ENCODE peak calls at places on chromosomes 3 and 15, in seven cellular contexts. H is IMR-90, J is breast epithelium, G is hepatocyte, M is neural progenitor cell, V is sigmoid colon, X is psoas muscle. B is an unnamed sample.

GRCh38 chr3:192212335-192212734 is 515.0 kb downstream of the FGF12 start:
- DNase-seq in H (no peak), J (no peak), G (no peak), M (no peak), V (no peak), X (no peak), B (no peak)

GRCh38 chr15:74795961-74796625 is 14.2 kb downstream of the CSK start:
- DNase-seq in H (no peak), J (no peak), G (no peak), M (no peak), V (no peak), X (no peak), B (peak; percentile 34)

GRCh38 chr15:67183443-67184169 is 70.9 kb downstream of the AAGAB start:
- DNase-seq in H (peak; percentile 78), J (no peak), G (no peak), M (no peak), V (peak; percentile 78), X (peak; percentile 71), B (no peak)

GRCh38 chr3:52633786-52634185 is 51.9 kb downstream of the PBRM1 start:
- DNase-seq in H (peak; percentile 56), J (no peak), G (no peak), M (no peak), V (no peak), X (no peak), B (no peak)

GRCh38 chr3:45275006-45275704 is 49.1 kb upstream of the TMEM158 start:
- DNase-seq in H (no peak), J (no peak), G (no peak), M (no peak), V (no peak), X (no peak), B (no peak)

GRCh38 chr15:20341901-20342605 is 199.5 kb downstream of the GOLGA6L6 start:
- DNase-seq in H (no peak), J (peak; percentile 86), G (peak; percentile 91), M (peak; percentile 45), V (peak; percentile 92), X (peak; percentile 90), B (peak; percentile 100)

GRCh38 chr3:197380786-197381185 is 82.4 kb upstream of the DLG1 start:
- DNase-seq in H (no peak), J (no peak), G (no peak), M (no peak), V (peak; percentile 24), X (peak; percentile 71), B (no peak)

GRCh38 chr3:29759443-29760033 is 478.7 kb downstream of the RBMS3 start:
- DNase-seq in H (peak; percentile 21), J (no peak), G (peak; percentile 8), M (peak; percentile 71), V (no peak), X (no peak), B (no peak)

GRCh38 chr3:184383033-184383740 is 3.3 kb downstream of the CHRD start:
- DNase-seq in H (no peak), J (no peak), G (no peak), M (no peak), V (no peak), X (no peak), B (no peak)

GRCh38 chr3:109944836-109945235 is 607.5 kb upstream of the DPPA4 start:
- DNase-seq in H (no peak), J (no peak), G (no peak), M (no peak), V (no peak), X (no peak), B (no peak)

GRCh38 chr3:8793242-8793641 is 23.8 kb upstream of the OXTR start:
- DNase-seq in H (peak; percentile 85), J (no peak), G (no peak), M (no peak), V (no peak), X (no peak), B (no peak)

GRCh38 chr3:105647047-105647446 is 221.8 kb downstream of the CBLB start:
- DNase-seq in H (peak; percentile 96), J (no peak), G (peak; percentile 55), M (no peak), V (no peak), X (no peak), B (peak; percentile 41)

GRCh38 chr3:143657391-143657790 is 190.9 kb downstream of the SLC9A9 start:
- DNase-seq in H (no peak), J (no peak), G (no peak), M (no peak), V (no peak), X (no peak), B (no peak)

GRCh38 chr3:187914231-187914630 is 169.0 kb upstream of the BCL6 start:
- DNase-seq in H (no peak), J (peak; percentile 66), G (no peak), M (no peak), V (peak; percentile 72), X (no peak), B (no peak)

GRCh38 chr15:60392601-60392985 is 5.2 kb downstream of the ANXA2 start:
- DNase-seq in H (peak; percentile 78), J (peak; percentile 49), G (peak; percentile 57), M (no peak), V (no peak), X (no peak), B (no peak)

GRCh38 chr3:69288161-69288895 is 97.6 kb downstream of the FRMD4B start:
- DNase-seq in H (no peak), J (no peak), G (no peak), M (peak; percentile 88), V (no peak), X (no peak), B (no peak)
- H3K27ac ChIP-seq in H (no peak overlapping the region), J (no peak overlapping the region), G (peak overlapping the region; percentile 27), M (peak overlapping the region; percentile 68), V (no peak overlapping the region), X (no peak overlapping the region), B (peak overlapping the region; percentile 8)

GRCh38 chr15:98958918-98959639 is 48.5 kb downstream of the PGPEP1L start:
- DNase-seq in H (no peak), J (no peak), G (no peak), M (no peak), V (no peak), X (no peak), B (no peak)
- H3K36me3 ChIP-seq in H (peaks cover 65% of the 10 kb centered on the region), J (peaks cover 17% of the 10 kb centered on the region), G (no peaks in the 10 kb centered on the region), M (peaks cover 12% of the 10 kb centered on the region), V (peaks cover 37% of the 10 kb centered on the region), X (peaks cover 61% of the 10 kb centered on the region), B (peaks cover 70% of the 10 kb centered on the region)

GRCh38 chr15:80093854-80094418 is 34.5 kb downstream of the ZFAND6 start:
- DNase-seq in H (no peak), J (no peak), G (peak; percentile 44), M (peak; percentile 16), V (peak; percentile 82), X (peak; percentile 75), B (no peak)
- H3K27ac ChIP-seq in H (no peak overlapping the region), J (no peak overlapping the region), G (peak overlapping the region; percentile 69), M (no peak overlapping the region), V (peak overlapping the region; percentile 39), X (peak overlapping the region; percentile 32), B (no peak overlapping the region)

GRCh38 chr3:125121246-125122010 is 65.6 kb upstream of the HEG1 start:
- DNase-seq in H (no peak), J (no peak), G (no peak), M (no peak), V (no peak), X (no peak), B (no peak)
- H3K36me3 ChIP-seq in H (no peaks in the 10 kb centered on the region), J (no peaks in the 10 kb centered on the region), G (no peaks in the 10 kb centered on the region), M (no peaks in the 10 kb centered on the region), V (no peaks in the 10 kb centered on the region), X (no peaks in the 10 kb centered on the region), B (no peaks in the 10 kb centered on the region)

GRCh38 chr3:58462829-58463180 is 29.1 kb upstream of the KCTD6 start:
- DNase-seq in H (no peak), J (no peak), G (no peak), M (peak; percentile 14), V (no peak), X (no peak), B (no peak)

GRCh38 chr3:58464875-58465274 is 27.0 kb upstream of the KCTD6 start:
- DNase-seq in H (no peak), J (no peak), G (no peak), M (no peak), V (no peak), X (no peak), B (no peak)

GRCh38 chr3:58466899-58467563 is 24.9 kb upstream of the KCTD6 start:
- DNase-seq in H (no peak), J (no peak), G (no peak), M (no peak), V (no peak), X (no peak), B (no peak)

GRCh38 chr3:58463942-58464271 is 28.0 kb upstream of the KCTD6 start:
- DNase-seq in H (no peak), J (no peak), G (no peak), M (no peak), V (no peak), X (no peak), B (no peak)

GRCh38 chr3:58463181-58463941 is 28.5 kb upstream of the KCTD6 start:
- DNase-seq in H (peak; percentile 85), J (peak; percentile 72), G (peak; percentile 86), M (peak; percentile 77), V (peak; percentile 82), X (peak; percentile 84), B (peak; percentile 87)
- H3K27ac ChIP-seq in H (no peak overlapping the region), J (peak overlapping the region; percentile 40), G (no peak overlapping the region), M (no peak overlapping the region), V (no peak overlapping the region), X (no peak overlapping the region), B (no peak overlapping the region)